ENCODE peak calls at places on chromosomes 13 and 19, in five cellular contexts. M is BJ, K is A549, F is heart left ventricle, A is mesendoderm. L is an unnamed sample.

GRCh38 chr13:107956889-107957288 is 258.4 kb downstream of the LIG4 start:
- DNase-seq in K (no peak), A (no peak), M (no peak), F (no peak), L (no peak)

GRCh38 chr13:66362485-66362884 is 867.7 kb downstream of the PCDH9 start:
- DNase-seq in M (no peak), K (no peak), F (no peak), A (no peak), L (no peak)

GRCh38 chr13:99859178-99860177 is 112.1 kb downstream of the ZIC5 start:
- DNase-seq in F (no peak), M (no peak), A (no peak), K (no peak), L (no peak)

GRCh38 chr13:95100525-95101121 is 200.6 kb downstream of the ABCC4 start:
- DNase-seq in A (no peak), F (no peak), K (peak), M (peak), L (peak)

GRCh38 chr13:106986033-106986484 is 418.1 kb upstream of the ARGLU1 start:
- DNase-seq in A (peak), K (no peak), F (no peak), M (peak), L (no peak)

GRCh38 chr19:17079710-17080440 is 4.3 kb downstream of the MYO9B start:
- DNase-seq in M (peak), K (peak), A (no peak), F (peak), L (peak)

GRCh38 chr13:26946675-26947342 is 186.2 kb upstream of the GPR12 start:
- DNase-seq in K (peak), F (no peak), M (no peak), A (peak), L (no peak)

GRCh38 chr13:20049558-20050473 is 91.3 kb downstream of the ZMYM2 start:
- DNase-seq in A (peak), M (no peak), K (no peak), F (no peak), L (no peak)

GRCh38 chr13:66859934-66860867 is 369.9 kb downstream of the PCDH9 start:
- DNase-seq in M (no peak), A (peak), K (no peak), F (no peak), L (no peak)

GRCh38 chr19:45087531-45087930 is 5.4 kb upstream of the PPP1R37 start:
- DNase-seq in M (no peak), A (no peak), K (no peak), F (no peak), L (no peak)

GRCh38 chr19:40650749-40651305 is 39.6 kb downstream of the NUMBL start:
- DNase-seq in F (no peak), K (no peak), A (no peak), M (peak), L (no peak)

GRCh38 chr13:105920375-105920774 is 615.1 kb downstream of the EFNB2 start:
- DNase-seq in K (no peak), F (no peak), M (no peak), A (no peak), L (peak)

GRCh38 chr19:2391118-2391725 is 31.2 kb downstream of the TMPRSS9 start:
- DNase-seq in F (peak), A (peak), M (no peak), K (peak), L (no peak)

GRCh38 chr13:76014618-76015315 is 378.6 kb downstream of the LMO7 start:
- DNase-seq in M (no peak), K (no peak), A (no peak), F (peak), L (no peak)

GRCh38 chr19:1836458-1837221 is 11.6 kb downstream of the REXO1 start:
- DNase-seq in M (no peak), F (no peak), K (no peak), A (no peak), L (no peak)

GRCh38 chr19:57171551-57172081 is 4.3 kb upstream of the DUXA start:
- DNase-seq in F (peak), A (peak), M (no peak), K (peak), L (no peak)

GRCh38 chr19:18068395-18068794 is 18.3 kb downstream of the IL12RB1 start:
- DNase-seq in K (no peak), A (no peak), F (no peak), M (no peak), L (no peak)

GRCh38 chr13:48859168-48860105 is 116.3 kb upstream of the FNDC3A start:
- DNase-seq in K (no peak), A (peak), M (no peak), F (no peak), L (no peak)

GRCh38 chr13:85798999-85799646 is at the start of gene SLITRK6:
- DNase-seq in M (peak), K (peak), F (no peak), A (peak), L (peak)

GRCh38 chr19:49518033-49518432 is 5.6 kb downstream of the FCGRT start:
- DNase-seq in F (no peak), M (no peak), K (no peak), A (no peak), L (no peak)
- H3K4me3 ChIP-seq in F (no peak), M (no peak), K (no peak), A (no peak), L (no peak)

GRCh38 chr13:30734434-30734833 is 909 bp upstream of the ALOX5AP start:
- DNase-seq in A (peak), M (no peak), F (no peak), K (no peak), L (peak)

GRCh38 chr13:30735025-30735967 is at the start of gene ALOX5AP:
- DNase-seq in M (no peak), K (no peak), F (no peak), A (no peak), L (no peak)

GRCh38 chr13:30730526-30730925 is 4.8 kb upstream of the ALOX5AP start:
- DNase-seq in F (no peak), A (peak), K (no peak), M (no peak), L (no peak)

GRCh38 chr13:30727491-30728350 is 7.6 kb upstream of the ALOX5AP start:
- DNase-seq in M (no peak), F (no peak), K (no peak), A (no peak), L (no peak)

GRCh38 chr13:30731658-30732390 is 3.5 kb upstream of the ALOX5AP start:
- DNase-seq in K (no peak), A (no peak), F (no peak), M (no peak), L (no peak)
- H3K4me3 ChIP-seq in K (no peak), A (no peak), F (no peak), M (no peak), L (no peak)

DNA sequence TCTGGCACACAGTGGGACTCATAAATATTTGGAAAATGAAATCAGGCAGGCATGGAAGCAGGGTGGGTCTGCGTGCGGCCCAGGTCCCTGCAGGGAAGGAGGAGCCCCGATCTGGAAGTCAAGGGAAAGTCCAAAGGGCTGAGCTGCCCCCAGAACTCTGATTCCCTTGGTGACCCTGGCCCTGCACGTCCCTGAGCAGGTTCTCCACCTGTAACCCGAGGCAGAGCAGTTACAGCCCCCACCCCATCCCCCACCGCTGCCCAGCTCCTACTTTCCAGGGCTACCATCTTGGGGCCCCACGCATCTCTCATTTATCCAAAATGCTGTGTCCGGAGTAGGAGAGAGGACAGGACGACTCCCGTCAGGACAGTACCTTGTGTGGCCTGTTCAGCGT is 2.1 kb downstream of the PLEKHF1 start:
- DNase-seq in A (no peak), M (no peak), F (no peak), K (no peak), L (no peak)
- H3K4me3 ChIP-seq in A (no peak), M (no peak), F (peak), K (no peak), L (no peak)

DNA sequence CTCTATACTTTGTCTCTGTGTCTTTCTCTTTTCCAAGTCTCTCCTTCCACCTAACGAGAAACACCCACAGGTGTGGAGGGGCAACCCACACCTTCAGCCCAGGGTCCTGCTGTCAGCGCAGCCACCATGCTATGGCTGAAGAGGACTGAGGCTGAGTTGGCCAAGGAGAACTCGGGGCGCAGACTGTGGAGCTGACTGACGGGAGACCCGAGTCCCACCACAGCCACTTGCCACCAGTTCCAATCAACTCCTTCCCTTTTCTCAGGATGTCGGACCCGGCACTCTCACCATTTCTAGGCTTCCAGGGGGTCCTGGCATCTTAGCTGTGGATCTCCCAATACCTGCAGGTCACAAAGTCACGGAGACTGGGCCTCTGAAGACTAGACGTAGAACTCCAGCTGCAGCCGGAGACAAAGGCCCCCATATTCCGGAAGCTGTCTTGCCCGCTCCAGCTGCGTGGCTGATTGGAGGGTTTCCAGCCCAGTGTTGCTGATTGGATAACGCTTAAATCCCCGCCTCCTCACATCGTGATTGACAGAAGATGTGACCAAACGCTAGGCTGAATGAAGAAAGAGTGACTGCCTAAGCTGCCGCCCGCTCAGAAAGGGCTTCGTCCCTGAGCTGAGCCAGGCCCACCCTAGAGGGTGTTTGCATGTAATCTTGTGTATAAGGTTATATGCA is 63.6 kb downstream of the ZNF429 start:
- DNase-seq in A (no peak), F (peak), M (peak), K (no peak), L (peak)
- H3K4me3 ChIP-seq in A (no peak), F (peak), M (peak), K (no peak), L (peak)

GRCh38 chr19:48249502-48250014 is 6.2 kb downstream of the CARD8 start:
- DNase-seq in M (no peak), K (no peak), A (no peak), F (peak), L (no peak)
- H3K4me3 ChIP-seq in M (no peak), K (no peak), A (no peak), F (peak), L (no peak)